ENCODE peak calls at places on chromosomes 5 and 9, in ten cellular contexts. I is posterior cingulate gyrus; Z is HTR-8/SVneo; G is body of pancreas; M is kidney tubule cell; X is HS-5; K is stimulated activated CD4-positive, alpha-beta T cell treated with anti-CD3 and anti-CD28 coated beads, Interleukin-2, amount 100 ng/mL, for 48 hours; J is type B pancreatic cell; A is RWPE1; P is tibial artery. L is an unnamed sample.

GRCh38 chr9:88991066-88992030 is at the start of gene S1PR3:
- DNase-seq in G (peak; percentile 79), Z (peak; percentile 45), J (peak; percentile 73), K (no peak), I (no peak), X (no peak), P (peak; percentile 86), A (peak; percentile 61), M (peak; percentile 47), L (no peak)

GRCh38 chr5:3828761-3829160 is 233.1 kb downstream of the IRX1 start:
- DNase-seq in A (no peak), X (no peak), I (no peak), Z (no peak), M (no peak), K (no peak), P (no peak), G (no peak), J (no peak), L (no peak)

GRCh38 chr5:171702391-171702790 is 83.2 kb upstream of the SMIM23 start:
- DNase-seq in G (no peak), P (no peak), J (no peak), Z (no peak), X (no peak), A (no peak), I (no peak), M (no peak), K (no peak), L (no peak)

GRCh38 chr5:14463629-14464028 is 118.0 kb upstream of the OTULINL start:
- DNase-seq in P (no peak), M (peak; percentile 82), A (peak; percentile 77), I (no peak), Z (peak; percentile 61), X (peak; percentile 64), J (no peak), K (no peak), G (no peak), L (no peak)

GRCh38 chr5:93790401-93790800 is 49.0 kb upstream of the POU5F2 start:
- DNase-seq in J (no peak), A (no peak), I (no peak), Z (no peak), G (no peak), P (no peak), M (peak; percentile 17), X (no peak), K (no peak), L (no peak)

GRCh38 chr5:94776167-94776566 is 157.7 kb downstream of the SLF1 start:
- DNase-seq in Z (no peak), M (no peak), K (no peak), I (no peak), A (no peak), X (peak; percentile 68), P (no peak), J (no peak), G (no peak), L (no peak)

GRCh38 chr5:136453986-136454758 is 88.8 kb upstream of the TRPC7 start:
- DNase-seq in K (no peak), I (no peak), G (no peak), Z (no peak), A (no peak), P (no peak), X (no peak), J (no peak), M (no peak), L (no peak)

GRCh38 chr9:92679413-92680165 is 9.7 kb upstream of the IPPK start:
- DNase-seq in X (no peak), P (no peak), Z (no peak), K (no peak), I (no peak), A (no peak), G (no peak), M (no peak), J (peak; percentile 45), L (no peak)

GRCh38 chr5:37717613-37718431 is 122.0 kb downstream of the GDNF start:
- DNase-seq in X (no peak), P (no peak), A (peak; percentile 73), I (no peak), Z (peak; percentile 84), M (peak; percentile 86), G (peak; percentile 77), K (no peak), J (peak; percentile 72), L (no peak)

GRCh38 chr9:2210201-2210600 is 195.1 kb downstream of the SMARCA2 start:
- DNase-seq in K (no peak), X (no peak), M (no peak), Z (no peak), A (no peak), I (no peak), G (no peak), P (no peak), J (no peak), L (no peak)

GRCh38 chr5:14582797-14583137 is 1.2 kb downstream of the OTULINL start:
- DNase-seq in Z (no peak), K (no peak), M (no peak), X (no peak), I (no peak), P (no peak), G (peak; percentile 56), A (no peak), J (no peak), L (no peak)

GRCh38 chr5:132281856-132282614 is 12.2 kb upstream of the SLC22A4 start:
- DNase-seq in J (no peak), K (no peak), Z (no peak), M (no peak), I (no peak), A (no peak), G (no peak), P (no peak), X (no peak), L (no peak)

GRCh38 chr9:38127271-38127839 is 58.3 kb upstream of the SHB start:
- DNase-seq in P (no peak), G (no peak), M (no peak), J (no peak), Z (no peak), X (no peak), A (no peak), I (no peak), K (no peak), L (no peak)

GRCh38 chr5:148970228-148970627 is 92.6 kb downstream of the SH3TC2 start:
- DNase-seq in A (no peak), J (no peak), M (no peak), I (no peak), P (peak; percentile 75), G (peak; percentile 69), Z (no peak), X (no peak), K (no peak), L (no peak)

GRCh38 chr5:118253401-118254061 is 734.8 kb downstream of the DTWD2 start:
- DNase-seq in K (no peak), G (no peak), M (no peak), X (no peak), J (no peak), A (no peak), Z (no peak), P (no peak), I (no peak), L (no peak)

GRCh38 chr9:86796671-86797070 is 150.6 kb downstream of the GAS1 start:
- DNase-seq in K (no peak), P (no peak), I (no peak), J (no peak), M (no peak), X (no peak), A (no peak), G (no peak), Z (no peak), L (no peak)

GRCh38 chr5:144325532-144325931 is 154.9 kb downstream of the KCTD16 start:
- DNase-seq in A (no peak), Z (no peak), K (no peak), I (no peak), M (no peak), J (no peak), G (no peak), P (no peak), X (no peak), L (no peak)

GRCh38 chr5:149633671-149634350 is 52.5 kb downstream of the ARHGEF37 start:
- DNase-seq in I (no peak), K (no peak), X (no peak), J (no peak), G (no peak), A (peak; percentile 67), M (peak; percentile 10), Z (no peak), P (peak; percentile 33), L (no peak)

GRCh38 chr5:50302815-50303490 is 138.1 kb downstream of the EMB start:
- DNase-seq in G (no peak), K (no peak), X (peak; percentile 81), Z (peak; percentile 39), I (no peak), J (no peak), P (no peak), M (peak; percentile 57), A (peak; percentile 71), L (no peak)

GRCh38 chr5:176658817-176659216 is 11.5 kb downstream of the TSPAN17 start:
- DNase-seq in I (no peak), J (no peak), X (no peak), M (peak; percentile 62), G (no peak), Z (no peak), P (no peak), A (no peak), K (no peak), L (no peak)

GRCh38 chr9:132243156-132244074 is 81.6 kb downstream of the NTNG2 start:
- DNase-seq in M (no peak), K (no peak), A (no peak), P (no peak), X (no peak), I (no peak), G (peak; percentile 89), Z (no peak), J (no peak), L (no peak)

GRCh38 chr9:99031319-99031718 is 73.6 kb upstream of the TGFBR1 start:
- DNase-seq in X (no peak), Z (no peak), G (no peak), J (no peak), M (no peak), A (no peak), I (no peak), P (no peak), K (no peak), L (no peak)

GRCh38 chr9:14348241-14349140 is 34.5 kb upstream of the NFIB start:
- DNase-seq in I (no peak), K (no peak), Z (no peak), A (no peak), G (peak; percentile 39), X (no peak), M (peak; percentile 27), P (peak; percentile 71), J (no peak), L (no peak)

GRCh38 chr9:16915126-16915831 is 44.8 kb upstream of the BNC2 start:
- DNase-seq in A (no peak), X (no peak), Z (no peak), M (no peak), P (peak; percentile 68), I (no peak), G (no peak), J (no peak), K (no peak), L (no peak)

GRCh38 chr5:177242304-177242703 is 61.2 kb downstream of the RAB24 start:
- DNase-seq in J (no peak), G (no peak), Z (no peak), I (no peak), M (no peak), X (no peak), A (no peak), P (no peak), K (no peak), L (no peak)

GRCh38 chr5:36150676-36151433 is 832 bp downstream of the LMBRD2 start:
- DNase-seq in J (no peak), G (peak; percentile 41), X (peak; percentile 38), I (peak; percentile 65), Z (peak; percentile 67), M (peak; percentile 56), A (peak; percentile 28), P (no peak), K (peak; percentile 41), L (no peak)

GRCh38 chr5:108381955-108382783 is at the start of gene FBXL17:
- DNase-seq in M (peak; percentile 96), X (peak; percentile 85), A (peak; percentile 91), P (peak; percentile 96), K (peak; percentile 78), J (peak; percentile 91), I (peak; percentile 84), G (peak; percentile 96), Z (peak; percentile 89), L (peak; percentile 71)

GRCh38 chr5:157535042-157535865 is 40.3 kb downstream of the ADAM19 start:
- DNase-seq in A (no peak), P (peak; percentile 72), J (no peak), K (no peak), Z (no peak), I (no peak), M (peak; percentile 16), G (peak; percentile 16), X (no peak), L (no peak)

L was measured in GM12892.